ENCODE peak calls at places on chromosomes 16 and 17, in four cellular contexts. N is testis, F is astrocyte of the cerebellum, G is AG04449. W is an unnamed sample.

GRCh38 chr17:42525221-42525620 is 10.8 kb upstream of the NAGLU start:
- DNase-seq in N (no peak), F (no peak), G (peak; percentile 72), W (peak; percentile 54)

GRCh38 chr16:83356266-83356665 is 451.5 kb upstream of the HSBP1 start:
- DNase-seq in G (no peak), F (peak; percentile 63), N (peak; percentile 34), W (peak; percentile 7)

GRCh38 chr17:28712037-28712704 is 483 bp upstream of the PROCA1 start:
- DNase-seq in G (no peak), F (no peak), N (peak; percentile 36), W (no peak)

GRCh38 chr17:53749178-53749577 is 73.5 kb upstream of the KIF2B start:
- DNase-seq in F (peak; percentile 50), G (no peak), N (no peak), W (no peak)

GRCh38 chr17:400257-400656 is 47.6 kb upstream of the RPH3AL start:
- DNase-seq in F (no peak), N (no peak), G (no peak), W (no peak)

GRCh38 chr16:627458-628239 is 3.1 kb upstream of the WFIKKN1 start:
- DNase-seq in N (no peak), F (no peak), G (no peak), W (no peak)

GRCh38 chr16:89049484-89050118 is 44.1 kb upstream of the ACSF3 start:
- DNase-seq in N (no peak), G (no peak), F (no peak), W (no peak)

GRCh38 chr17:82257473-82257872 is 16.0 kb downstream of the CSNK1D start:
- DNase-seq in N (peak; percentile 65), G (no peak), F (no peak), W (no peak)

GRCh38 chr17:82302991-82303943 is 14.1 kb downstream of the CD7 start:
- DNase-seq in F (no peak), G (no peak), N (no peak), W (no peak)

GRCh38 chr16:11175850-11176341 is 80.1 kb downstream of the SOCS1 start:
- DNase-seq in N (no peak), G (no peak), F (no peak), W (no peak)

DNA sequence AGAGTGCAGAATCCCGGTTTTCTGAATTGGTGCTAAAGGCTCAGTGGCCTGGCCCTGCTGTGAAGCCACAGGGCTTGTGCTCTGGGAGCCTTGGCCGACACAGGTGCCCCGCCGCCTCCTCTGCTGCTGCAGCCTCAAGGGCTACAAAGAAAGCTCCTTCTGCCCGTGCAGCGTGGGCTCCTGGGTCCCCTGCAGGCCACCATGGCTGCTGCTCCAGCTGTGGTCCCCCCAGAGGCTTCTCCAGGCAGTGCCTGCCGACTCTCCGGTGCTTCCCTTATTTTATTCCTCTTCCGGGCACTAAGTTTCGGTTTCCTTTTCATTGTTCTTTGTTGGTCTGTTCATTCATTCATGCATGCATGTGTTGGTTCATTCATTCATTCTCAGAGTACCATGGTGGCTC is 53.1 kb downstream of the CMIP start:
- DNase-seq in F (no peak), G (no peak), N (no peak), W (no peak)
- TF ChIP-seq CTCF in F (no peak), G (no peak), N (no peak), W (no peak)

GRCh38 chr17:68029512-68030215 is 5.9 kb upstream of the KPNA2 start:
- DNase-seq in N (no peak), G (no peak), F (no peak), W (no peak)
- TF ChIP-seq CTCF in N (no peak), G (no peak), F (no peak), W (no peak)

GRCh38 chr17:69723741-69724140 is 309.2 kb downstream of the MAP2K6 start:
- DNase-seq in F (no peak), N (no peak), G (no peak), W (no peak)
- TF ChIP-seq CTCF in F (peak; percentile 16), N (no peak), G (no peak), W (peak; percentile 21)

GRCh38 chr16:66660422-66661209 is 35.9 kb downstream of the CMTM4 start:
- DNase-seq in N (peak; percentile 82), G (no peak), F (peak; percentile 57), W (peak; percentile 41)

GRCh38 chr16:66661210-66661560 is 35.4 kb downstream of the CMTM4 start:
- DNase-seq in G (no peak), F (no peak), N (no peak), W (no peak)

GRCh38 chr16:66658143-66658859 is 38.2 kb downstream of the CMTM4 start:
- DNase-seq in G (no peak), F (no peak), N (no peak), W (no peak)

GRCh38 chr16:66658860-66659190 is 37.7 kb downstream of the CMTM4 start:
- DNase-seq in F (no peak), G (no peak), N (no peak), W (no peak)

GRCh38 chr16:66662445-66663194 is 33.9 kb downstream of the CMTM4 start:
- DNase-seq in N (peak; percentile 54), F (no peak), G (no peak), W (no peak)
- TF ChIP-seq CTCF in N (peak; percentile 13), F (peak; percentile 69), G (peak; percentile 51), W (peak; percentile 70)

W was measured in AG04450.